ENCODE peak calls at places on chromosome 3, in nine cellular contexts. R is OCI-LY7, P is keratinocyte, U is GM20000, Z is HFFc6, K is choroid plexus epithelial cell, L is endodermal cell, D is endothelial cell, J is heart left ventricle. F is an unnamed sample.

GRCh38 chr3:149174901-149175300 is 45.5 kb downstream of the HPS3 start:
- DNase-seq in Z (no peak), J (no peak), P (no peak), R (no peak), L (no peak), K (no peak), D (no peak), U (peak), F (no peak)

GRCh38 chr3:169153614-169154013 is 509.9 kb downstream of the MECOM start:
- DNase-seq in D (no peak), J (no peak), Z (no peak), U (no peak), K (no peak), P (no peak), L (no peak), R (no peak), F (no peak)

GRCh38 chr3:195179782-195180489 is 91.0 kb downstream of the XXYLT1 start:
- DNase-seq in L (peak), J (peak), U (no peak), P (no peak), K (no peak), Z (no peak), D (peak), R (no peak), F (no peak)

GRCh38 chr3:138199847-138200246 is 12.7 kb downstream of the ARMC8 start:
- DNase-seq in K (no peak), L (no peak), U (peak), D (no peak), Z (no peak), J (no peak), P (no peak), R (no peak), F (no peak)

GRCh38 chr3:125125822-125126245 is 70.0 kb upstream of the HEG1 start:
- DNase-seq in R (no peak), L (no peak), P (no peak), D (no peak), Z (peak), U (no peak), K (peak), J (no peak), F (no peak)

GRCh38 chr3:66473637-66474036 is 27.2 kb downstream of the LRIG1 start:
- DNase-seq in D (no peak), K (peak), Z (peak), R (no peak), J (no peak), U (no peak), L (no peak), P (no peak), F (no peak)

GRCh38 chr3:78507196-78507984 is 1260.4 kb downstream of the ROBO1 start:
- DNase-seq in P (peak), K (no peak), Z (no peak), U (no peak), R (no peak), D (no peak), J (no peak), L (no peak), F (no peak)

GRCh38 chr3:184440161-184440560 is 60.3 kb downstream of the CHRD start:
- DNase-seq in R (no peak), P (no peak), K (no peak), Z (no peak), J (no peak), L (no peak), U (no peak), D (no peak), F (no peak)

GRCh38 chr3:10223676-10224639 is 24.3 kb upstream of the TATDN2 start:
- DNase-seq in Z (no peak), P (no peak), R (peak), K (no peak), J (no peak), D (no peak), L (no peak), U (peak), F (no peak)

GRCh38 chr3:98329392-98330124 is 24.1 kb upstream of the OR5K4 start:
- DNase-seq in L (peak), R (peak), P (no peak), J (no peak), D (peak), U (peak), K (peak), Z (peak), F (peak)

GRCh38 chr3:153257673-153258351 is 95.8 kb downstream of the RAP2B start:
- DNase-seq in D (no peak), J (no peak), Z (no peak), P (no peak), K (peak), U (no peak), R (no peak), L (no peak), F (no peak)

GRCh38 chr3:96183871-96184270 is 630.5 kb upstream of the EPHA6 start:
- DNase-seq in D (no peak), Z (no peak), U (no peak), L (no peak), J (no peak), P (no peak), K (no peak), R (no peak), F (no peak)

GRCh38 chr3:184539801-184540440 is 21.7 kb upstream of the EPHB3 start:
- DNase-seq in D (no peak), J (peak), P (no peak), R (no peak), L (peak), U (no peak), K (no peak), Z (no peak), F (no peak)

GRCh38 chr3:72953325-72953956 is 43.2 kb upstream of the PPP4R2 start:
- DNase-seq in D (no peak), J (no peak), K (peak), Z (no peak), U (no peak), R (no peak), P (no peak), L (peak), F (no peak)

GRCh38 chr3:50275996-50276761 is 2.7 kb upstream of the LSMEM2 start:
- DNase-seq in R (no peak), L (peak), J (no peak), Z (no peak), K (no peak), P (no peak), D (no peak), U (peak), F (no peak)

GRCh38 chr3:14454644-14455310 is 52.4 kb downstream of the SLC6A6 start:
- DNase-seq in U (no peak), P (no peak), K (no peak), R (no peak), Z (no peak), D (no peak), L (no peak), J (no peak), F (no peak)

GRCh38 chr3:32297366-32297765 is 58.9 kb downstream of the CMTM8 start:
- DNase-seq in K (no peak), D (no peak), L (no peak), U (no peak), R (no peak), Z (no peak), J (no peak), P (no peak), F (no peak)

GRCh38 chr3:47008258-47008671 is 28.8 kb downstream of the NBEAL2 start:
- DNase-seq in R (no peak), D (no peak), K (no peak), P (no peak), Z (no peak), L (no peak), J (no peak), U (peak), F (no peak)

GRCh38 chr3:11379238-11379823 is 107.1 kb downstream of the ATG7 start:
- DNase-seq in J (no peak), L (peak), Z (peak), D (peak), R (peak), U (peak), P (no peak), K (peak), F (peak)

GRCh38 chr3:17136251-17136721 is 251.5 kb downstream of the PLCL2 start:
- DNase-seq in K (no peak), U (no peak), J (peak), P (no peak), D (no peak), L (no peak), R (no peak), Z (no peak), F (peak)

GRCh38 chr3:71142440-71143161 is 440.9 kb downstream of the FOXP1 start:
- DNase-seq in J (no peak), Z (no peak), R (peak), P (no peak), L (peak), U (no peak), D (no peak), K (peak), F (no peak)
- TF ChIP-seq CTCF in J (no peak), Z (no peak), R (no peak), P (no peak), L (no peak), U (no peak), D (no peak), K (no peak), F (no peak)

DNA sequence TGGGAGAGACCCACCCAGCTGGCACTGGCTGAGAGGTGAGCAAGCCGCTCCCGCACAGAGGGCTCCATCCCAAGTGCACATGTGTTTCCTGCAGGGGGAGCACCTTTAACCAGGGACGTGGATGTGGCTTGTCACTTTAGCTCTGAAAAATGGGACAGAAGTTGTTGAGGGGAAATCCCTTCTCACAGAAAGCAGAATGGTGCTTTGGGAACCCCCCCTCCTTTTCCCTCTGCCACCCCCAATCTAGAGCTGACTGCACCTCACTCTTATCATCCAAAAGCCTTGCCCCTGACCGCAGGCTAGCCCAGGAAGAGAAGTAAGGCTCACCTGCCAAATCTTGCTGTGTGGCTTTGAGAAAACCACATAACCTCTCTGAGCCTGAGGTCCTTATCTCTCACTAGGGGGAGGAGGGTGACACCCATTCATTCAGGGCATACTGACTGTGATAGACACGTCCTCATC is 77.9 kb downstream of the RPN1 start:
- DNase-seq in D (no peak), R (no peak), J (no peak), K (no peak), Z (no peak), L (peak), U (peak), P (no peak), F (no peak)
- TF ChIP-seq CTCF in D (no peak), R (peak), J (no peak), K (peak), Z (peak), L (peak), U (peak), P (peak), F (peak)

GRCh38 chr3:168088106-168088722 is 7.5 kb downstream of the GOLIM4 start:
- DNase-seq in D (peak), K (no peak), Z (no peak), P (no peak), L (peak), R (peak), J (no peak), U (peak), F (peak)
- TF ChIP-seq CTCF in D (peak), K (peak), Z (peak), P (peak), L (peak), R (peak), J (no peak), U (no peak), F (peak)

GRCh38 chr3:136068708-136069107 is 103.2 kb downstream of the PPP2R3A start:
- DNase-seq in J (no peak), Z (peak), P (no peak), U (no peak), K (no peak), L (no peak), D (no peak), R (no peak), F (no peak)

GRCh38 chr3:136074546-136074945 is 109.0 kb downstream of the PPP2R3A start:
- DNase-seq in P (no peak), K (no peak), D (no peak), U (no peak), L (no peak), R (no peak), Z (peak), J (no peak), F (no peak)

GRCh38 chr3:136069933-136070332 is 104.4 kb downstream of the PPP2R3A start:
- DNase-seq in P (no peak), U (no peak), K (no peak), J (no peak), L (no peak), R (no peak), D (no peak), Z (peak), F (no peak)

GRCh38 chr3:136070334-136070733 is 104.8 kb downstream of the PPP2R3A start:
- DNase-seq in U (no peak), K (peak), P (peak), Z (peak), L (no peak), J (no peak), D (no peak), R (no peak), F (no peak)

DNA sequence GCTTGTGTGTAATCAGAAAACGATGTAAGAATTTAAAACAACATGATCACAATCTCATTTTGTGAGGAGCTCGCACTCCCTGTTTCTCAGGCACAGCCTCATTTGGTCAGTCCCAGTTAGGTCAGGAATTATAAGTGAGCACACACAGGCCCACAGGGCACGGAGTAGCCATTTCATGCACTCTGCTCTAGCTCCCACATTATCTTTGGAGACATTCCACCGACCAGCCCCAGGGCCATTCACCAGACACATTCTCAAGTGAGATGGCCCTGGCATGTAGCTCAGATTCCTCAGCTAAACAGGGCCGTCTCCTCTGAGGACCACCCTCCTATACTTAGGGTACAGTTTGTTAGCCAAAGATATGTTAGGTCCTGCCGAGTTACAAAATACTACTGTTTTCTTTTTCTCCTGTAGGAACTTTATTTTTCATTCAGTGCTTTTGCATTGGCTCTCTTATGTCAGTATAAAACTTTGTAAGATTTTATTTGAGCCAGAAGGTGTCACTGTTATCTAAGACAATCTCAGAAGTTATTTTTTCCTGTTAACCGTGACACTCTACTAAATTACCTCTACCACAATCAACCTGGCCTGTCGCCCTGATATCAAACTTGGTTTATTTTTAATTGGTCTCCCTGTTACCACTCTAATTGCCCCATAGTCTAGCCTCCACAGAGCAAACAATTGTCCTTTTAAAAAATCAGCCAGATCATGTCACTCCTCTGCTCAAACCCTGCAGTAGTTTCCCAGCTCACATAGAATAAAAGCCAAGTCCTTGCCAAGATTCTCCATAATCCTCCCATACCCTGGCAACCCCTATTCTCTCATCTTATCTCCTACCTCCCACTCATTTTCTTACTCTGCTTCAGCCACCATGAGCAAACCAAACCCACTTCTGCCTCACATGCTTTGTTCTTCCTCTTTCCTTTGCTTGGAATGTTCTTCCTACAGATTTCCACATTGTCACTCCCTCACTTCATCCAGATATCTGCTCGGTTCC is 105.7 kb downstream of the PPP2R3A start:
- DNase-seq in K (peak), Z (peak), R (peak), D (peak), P (no peak), J (peak), U (no peak), L (peak), F (no peak)
- TF ChIP-seq CTCF in K (peak), Z (peak), R (peak), D (no peak), P (peak), J (no peak), U (no peak), L (no peak), F (no peak)

GRCh38 chr3:181533811-181534210 is 177.9 kb upstream of the SOX2 start:
- DNase-seq in P (no peak), K (no peak), R (no peak), L (no peak), U (no peak), J (no peak), D (no peak), Z (no peak), F (no peak)

GRCh38 chr3:181530584-181530983 is 181.1 kb upstream of the SOX2 start:
- DNase-seq in U (no peak), K (no peak), P (no peak), R (no peak), D (no peak), Z (no peak), L (no peak), J (no peak), F (no peak)

DNA sequence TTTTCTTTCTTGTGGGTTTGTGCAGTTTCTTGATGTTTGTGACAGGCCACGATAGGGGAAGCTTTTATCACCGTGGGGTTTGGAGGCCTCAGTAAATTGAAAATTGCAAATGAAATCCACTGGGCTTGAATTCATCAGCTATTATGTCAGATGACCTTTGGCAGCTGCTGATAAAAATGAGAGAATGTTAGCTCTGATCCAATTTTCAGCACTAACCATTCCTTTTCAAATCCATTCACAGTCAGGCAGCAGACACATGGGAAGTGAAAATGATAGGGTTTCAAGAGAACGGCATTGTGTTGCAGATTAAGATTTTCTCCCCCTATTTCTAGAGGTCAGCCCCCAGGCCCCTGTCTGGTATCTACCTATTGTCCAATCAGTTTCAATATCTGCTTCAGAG is 176.8 kb upstream of the SOX2 start:
- DNase-seq in U (no peak), L (no peak), D (no peak), J (no peak), Z (no peak), P (no peak), K (no peak), R (no peak), F (no peak)
- TF ChIP-seq CTCF in U (no peak), L (no peak), D (no peak), J (no peak), Z (no peak), P (no peak), K (no peak), R (no peak), F (no peak)

GRCh38 chr3:121594850-121595249 is 1.7 kb downstream of the FBXO40 start:
- DNase-seq in L (no peak), D (no peak), Z (no peak), U (no peak), K (no peak), J (no peak), R (no peak), P (no peak), F (no peak)
- TF ChIP-seq CTCF in L (no peak), D (no peak), Z (no peak), U (no peak), K (no peak), J (no peak), R (no peak), P (no peak), F (no peak)

GRCh38 chr3:189195302-189195701 is 23.5 kb downstream of the TPRG1 start:
- DNase-seq in R (peak), L (peak), K (peak), D (no peak), Z (no peak), J (no peak), U (no peak), P (no peak), F (no peak)
- TF ChIP-seq CTCF in R (peak), L (peak), K (peak), D (no peak), Z (peak), J (no peak), U (no peak), P (peak), F (no peak)

GRCh38 chr3:55720614-55721013 is 233.5 kb upstream of the WNT5A start:
- DNase-seq in J (no peak), P (no peak), R (peak), U (peak), K (peak), D (no peak), Z (peak), L (no peak), F (no peak)
- TF ChIP-seq CTCF in J (no peak), P (peak), R (peak), U (no peak), K (peak), D (no peak), Z (peak), L (peak), F (peak)

DNA sequence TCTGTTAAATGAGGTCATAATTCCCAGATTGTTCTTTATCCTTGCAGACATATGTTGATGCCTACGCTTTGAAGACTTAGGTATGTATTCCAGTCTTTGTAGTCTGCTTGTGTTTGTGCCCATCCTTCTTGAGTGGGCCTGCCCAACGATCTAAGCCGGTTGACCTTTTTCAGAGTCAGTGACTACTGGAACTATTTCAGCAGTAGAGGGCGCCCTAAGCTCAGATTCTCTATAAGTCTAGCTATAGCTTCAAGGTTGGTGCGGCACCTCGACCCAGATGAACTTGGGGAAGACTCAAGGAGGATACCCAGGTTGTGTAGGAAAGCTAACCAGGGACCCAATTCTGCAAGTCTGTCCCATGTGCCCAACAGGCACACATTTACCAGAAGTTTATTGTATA is 228.8 kb upstream of the PPP2R3A start:
- DNase-seq in J (no peak), D (peak), Z (peak), K (no peak), P (peak), U (no peak), R (peak), L (peak), F (no peak)
- TF ChIP-seq CTCF in J (no peak), D (peak), Z (peak), K (no peak), P (peak), U (no peak), R (peak), L (peak), F (no peak)

GRCh38 chr3:131053021-131053420 is 26.3 kb downstream of the NEK11 start:
- DNase-seq in R (no peak), K (peak), P (no peak), U (no peak), D (no peak), Z (no peak), J (no peak), L (no peak), F (no peak)
- TF ChIP-seq CTCF in R (peak), K (peak), P (peak), U (no peak), D (no peak), Z (peak), J (peak), L (peak), F (no peak)

F was measured in nephron progenitor cell.